ENCODE peak calls at places on chromosome 19, in ten cellular contexts. Z is A549; A is activated naive CD4-positive, alpha-beta T cell; G is myocyte; Q is activated T-cell treated with anti-CD3 and anti-CD28 coated beads, Interleukin-2, amount 50 U/mL, for 48 hours; U is fibroblast of the aortic adventitia; I is activated gamma-delta T cell; C is amniotic stem cell; M is cardiac muscle cell; X is frontal cortex. R is an unnamed sample.

GRCh38 chr19:35419046-35419445 is 29.0 kb upstream of the FFAR2 start:
- DNase-seq in Z (no peak), A (no peak), G (no peak), Q (no peak), U (no peak), I (no peak), C (no peak), M (no peak), X (no peak), R (no peak)

GRCh38 chr19:2631213-2631821 is 71.2 kb downstream of the GNG7 start:
- DNase-seq in Z (no peak), A (no peak), G (no peak), Q (no peak), U (peak; percentile 27), I (no peak), C (no peak), M (no peak), X (no peak), R (no peak)

GRCh38 chr19:49130325-49130724 is 11.0 kb downstream of the PPFIA3 start:
- DNase-seq in Z (no peak), A (no peak), G (no peak), Q (no peak), U (no peak), I (no peak), C (no peak), M (no peak), X (no peak), R (no peak)

GRCh38 chr19:56594783-56595547 is at the start of gene ZNF71:
- DNase-seq in Z (peak; percentile 94), A (peak; percentile 77), G (peak; percentile 90), Q (peak; percentile 92), U (peak; percentile 83), I (peak; percentile 69), C (peak; percentile 57), M (peak; percentile 92), X (peak; percentile 92), R (peak; percentile 81)

GRCh38 chr19:6161271-6161850 is 25.9 kb downstream of the ACSBG2 start:
- DNase-seq in Z (no peak), A (no peak), G (no peak), Q (peak; percentile 55), U (no peak), I (no peak), C (no peak), M (no peak), X (no peak), R (peak; percentile 2)

GRCh38 chr19:16371540-16371986 is 46.9 kb downstream of the KLF2 start:
- DNase-seq in Z (no peak), A (peak; percentile 32), G (no peak), Q (peak; percentile 87), U (no peak), I (peak; percentile 89), C (no peak), M (no peak), X (no peak), R (peak; percentile 64)

GRCh38 chr19:2253106-2254051 is 2.8 kb downstream of the JSRP1 start:
- DNase-seq in Z (no peak), A (no peak), G (no peak), Q (peak; percentile 70), U (no peak), I (no peak), C (no peak), M (peak; percentile 59), X (no peak), R (no peak)

GRCh38 chr19:38351865-38352395 is 16.3 kb downstream of the CATSPERG start:
- DNase-seq in Z (no peak), A (no peak), G (peak; percentile 64), Q (no peak), U (no peak), I (no peak), C (no peak), M (no peak), X (no peak), R (no peak)

GRCh38 chr19:55305983-55306562 is 19.1 kb downstream of the TMEM150B start:
- DNase-seq in Z (no peak), A (no peak), G (no peak), Q (no peak), U (no peak), I (no peak), C (no peak), M (no peak), X (no peak), R (no peak)

GRCh38 chr19:48992571-48993174 is 436 bp downstream of the GYS1 start:
- DNase-seq in Z (no peak), A (no peak), G (no peak), Q (no peak), U (no peak), I (no peak), C (no peak), M (no peak), X (no peak), R (no peak)

GRCh38 chr19:46610413-46610775 is 9.3 kb downstream of the CALM3 start:
- DNase-seq in Z (no peak), A (no peak), G (no peak), Q (peak; percentile 5), U (no peak), I (no peak), C (no peak), M (no peak), X (peak; percentile 0), R (no peak)